ENCODE peak calls at places on chromosomes 3 and 15, in four cellular contexts. G is stomach, H is right lobe of liver, Y is body of pancreas. J is an unnamed sample. For H3K4me1, the result is how much of the 10 kb centered on the place peaks cover.

GRCh38 chr3:113617726-113618125 is 78.7 kb downstream of the USF3 start:
- DNase-seq in G (no peak), H (no peak), Y (no peak), J (no peak)

GRCh38 chr3:123138819-123139517 is 62.8 kb upstream of the SEC22A start:
- DNase-seq in G (no peak), H (no peak), Y (no peak), J (no peak)

GRCh38 chr3:126439346-126439967 is 36.2 kb downstream of the ZXDC start:
- DNase-seq in Y (peak), H (no peak), G (peak), J (no peak)

GRCh38 chr15:67253517-67254237 is 784 bp downstream of the AAGAB start:
- DNase-seq in H (no peak), Y (no peak), G (no peak), J (no peak)

GRCh38 chr3:10783360-10784346 is 32.4 kb upstream of the SLC6A11 start:
- DNase-seq in Y (no peak), G (no peak), H (no peak), J (no peak)

GRCh38 chr3:32175607-32176197 is 62.8 kb upstream of the CMTM8 start:
- DNase-seq in G (peak), Y (peak), H (no peak), J (peak)

GRCh38 chr3:20039765-20040475 is at the start of gene KAT2B:
- DNase-seq in G (peak), H (peak), Y (peak), J (peak)

GRCh38 chr3:13414040-13414729 is 5.9 kb downstream of the NUP210 start:
- DNase-seq in G (peak), H (peak), Y (no peak), J (peak)

GRCh38 chr3:156811092-156811862 is 14.9 kb upstream of the LEKR1 start:
- DNase-seq in G (no peak), H (no peak), Y (no peak), J (no peak)

GRCh38 chr15:90557651-90558084 is 27.9 kb downstream of the CRTC3 start:
- DNase-seq in G (peak), Y (peak), H (peak), J (peak)

GRCh38 chr15:35107122-35107521 is 22.0 kb upstream of the NANOGP8 start:
- DNase-seq in H (no peak), G (no peak), Y (no peak), J (no peak)

GRCh38 chr15:71431345-71432336 is 316.4 kb downstream of the THSD4 start:
- DNase-seq in H (no peak), G (no peak), Y (no peak), J (no peak)

GRCh38 chr15:49383266-49383665 is 39.8 kb upstream of the FGF7 start:
- DNase-seq in G (no peak), H (no peak), Y (no peak), J (no peak)

GRCh38 chr15:77030042-77030927 is 35.4 kb downstream of the PSTPIP1 start:
- DNase-seq in H (peak), Y (peak), G (peak), J (no peak)

GRCh38 chr3:15974647-15975046 is 176.9 kb upstream of the ANKRD28 start:
- DNase-seq in G (no peak), Y (no peak), H (no peak), J (no peak)

GRCh38 chr3:152359385-152360248 is 90.9 kb downstream of the MBNL1 start:
- DNase-seq in Y (no peak), H (no peak), G (no peak), J (no peak)

GRCh38 chr3:14523792-14524191 is 16.4 kb downstream of the GRIP2 start:
- DNase-seq in H (no peak), G (no peak), Y (no peak), J (no peak)

GRCh38 chr3:77618686-77619085 is 578.8 kb downstream of the ROBO2 start:
- DNase-seq in Y (no peak), H (no peak), G (no peak), J (no peak)

GRCh38 chr3:36597422-36597821 is 166.9 kb downstream of the DCLK3 start:
- DNase-seq in H (no peak), G (no peak), Y (no peak), J (no peak)

GRCh38 chr3:158159714-158160113 is 49.8 kb downstream of the RSRC1 start:
- DNase-seq in G (no peak), H (no peak), Y (no peak), J (no peak)

GRCh38 chr3:73727117-73727802 is 102.5 kb upstream of the PDZRN3 start:
- DNase-seq in G (no peak), Y (peak), H (no peak), J (peak)

GRCh38 chr15:39948817-39949216 is 14.9 kb downstream of the EIF2AK4 start:
- DNase-seq in G (no peak), H (no peak), Y (no peak), J (no peak)

GRCh38 chr3:66662894-66663293 is 162.1 kb upstream of the LRIG1 start:
- DNase-seq in H (no peak), G (no peak), Y (no peak), J (no peak)

GRCh38 chr15:39784638-39785037 is 2.0 kb upstream of the FSIP1 start:
- DNase-seq in H (no peak), G (no peak), Y (no peak), J (no peak)

GRCh38 chr3:45026957-45027356 is 854 bp downstream of the CLEC3B start:
- DNase-seq in Y (peak), G (no peak), H (no peak), J (peak)
- TF ChIP-seq POLR2A in Y (no peak), G (no peak), H (no peak), J (no peak)

DNA sequence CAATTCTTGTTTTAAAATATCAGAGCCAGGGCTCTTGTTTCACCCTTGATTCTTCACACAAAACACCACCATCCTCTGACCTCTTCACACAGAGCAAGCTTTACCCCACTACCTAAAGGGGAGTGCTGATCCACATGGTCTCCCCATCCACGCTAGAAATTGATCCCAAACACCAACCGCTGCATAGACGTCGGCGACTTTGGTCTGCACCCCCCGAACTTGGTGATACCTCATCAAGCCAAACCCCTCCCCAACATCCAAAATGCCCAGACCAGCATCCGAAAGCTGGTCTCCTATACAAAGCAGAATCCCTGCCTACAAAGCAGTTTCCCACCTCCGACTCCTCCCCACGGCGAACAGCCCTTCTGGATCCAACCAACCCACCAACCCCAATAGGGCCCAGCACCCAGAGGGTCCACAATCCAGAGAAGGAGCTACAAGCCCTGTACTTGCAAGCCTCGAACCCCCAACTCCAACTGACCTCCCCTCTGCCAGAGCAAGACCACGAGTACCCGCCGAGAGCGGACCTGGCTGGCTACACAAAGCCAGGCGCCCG is 25.8 kb upstream of the MTHFS start:
- DNase-seq in Y (no peak), G (no peak), H (no peak), J (no peak)
- H3K27ac ChIP-seq in Y (peak), G (peak), H (peak), J (peak)

DNA sequence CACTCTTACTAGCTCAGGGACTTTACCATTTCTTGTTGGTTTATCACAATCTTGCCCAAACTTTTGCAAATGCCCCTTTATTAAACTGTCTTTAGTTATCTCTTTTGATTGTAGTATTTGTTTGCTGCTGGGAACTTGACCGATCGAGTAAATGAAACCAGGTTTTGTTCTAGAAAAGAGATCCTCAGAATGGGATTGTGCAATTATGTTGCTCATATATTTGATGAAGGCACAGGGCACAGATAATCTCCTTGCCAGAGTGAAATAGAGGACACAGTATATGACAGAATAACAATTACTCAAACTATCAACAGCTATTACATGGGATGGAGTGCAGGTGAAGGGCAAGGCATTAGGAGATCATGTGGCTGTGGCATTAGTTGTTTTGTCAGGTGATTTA is 216.6 kb upstream of the RASGRP1 start:
- DNase-seq in Y (no peak), H (no peak), G (no peak), J (no peak)
- H3K4me1 ChIP-seq in Y (under half), H (under half), G (under half), J (under half)

DNA sequence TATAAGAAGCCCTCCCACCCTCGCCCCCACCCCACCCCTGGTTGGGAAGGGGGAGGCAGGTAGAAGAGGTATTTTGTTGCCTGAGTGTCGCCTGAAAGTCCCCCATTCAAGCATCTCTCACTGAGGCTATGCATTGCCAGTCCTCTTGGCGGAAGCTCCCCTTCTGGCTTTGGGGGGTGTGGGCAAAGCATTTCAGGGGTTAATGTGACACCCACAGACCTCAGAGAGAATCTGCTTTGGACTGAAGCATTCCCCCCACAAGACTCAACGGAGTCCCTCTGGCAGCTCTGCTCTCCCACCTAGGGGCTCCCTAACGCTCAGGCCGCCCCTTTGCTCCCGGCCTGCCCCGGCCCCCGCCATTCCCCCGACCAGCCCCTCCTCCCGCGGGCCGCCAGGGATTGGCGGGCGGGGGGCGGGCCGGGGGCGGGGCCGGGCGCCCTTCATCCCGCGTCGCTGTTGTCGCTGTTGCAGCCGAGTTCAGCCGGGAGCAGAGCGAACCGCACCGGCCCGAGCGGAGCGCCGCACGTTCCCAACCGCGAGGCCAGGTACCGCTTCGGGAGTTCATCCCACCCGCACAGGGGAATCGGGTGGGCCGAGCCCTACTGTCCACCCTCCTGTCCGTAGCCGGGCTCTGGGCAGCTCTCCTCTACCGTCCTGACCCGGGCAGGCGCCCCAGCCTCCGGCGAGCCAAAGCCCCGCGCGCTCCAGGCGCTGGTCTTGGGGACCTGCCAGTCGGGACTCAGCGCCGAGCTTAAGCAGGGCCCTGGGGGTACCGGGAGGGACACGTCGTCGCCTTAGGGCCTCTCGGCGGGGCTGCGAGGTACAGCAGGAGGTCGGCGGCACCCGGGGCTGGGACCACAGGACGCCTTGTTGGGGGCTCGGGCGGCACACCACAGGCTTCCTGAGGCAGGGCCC is at the start of gene SLC38A3:
- DNase-seq in G (peak), H (peak), Y (peak), J (peak)
- TF ChIP-seq POLR2A in G (no peak), H (peak), Y (peak), J (no peak)

GRCh38 chr3:47162695-47163022 is 1.3 kb downstream of the SETD2 start:
- DNase-seq in G (no peak), Y (no peak), H (no peak), J (no peak)
- H3K27ac ChIP-seq in G (peak), Y (peak), H (peak), J (peak)

GRCh38 chr15:44096596-44096995 is 98.5 kb downstream of the FRMD5 start:
- DNase-seq in H (no peak), Y (no peak), G (no peak), J (no peak)
- H3K4me1 ChIP-seq in H (under half), Y (under half), G (under half), J (under half)

GRCh38 chr15:84722628-84723027 is 6.7 kb upstream of the SEC11A start:
- DNase-seq in Y (no peak), H (no peak), G (no peak), J (no peak)
- TF ChIP-seq POLR2A in Y (no peak), H (no peak), G (no peak), J (no peak)

GRCh38 chr3:195397524-195397923 is 45.3 kb downstream of the ACAP2 start:
- DNase-seq in G (no peak), H (no peak), Y (no peak), J (no peak)
- H3K27ac ChIP-seq in G (no peak), H (no peak), Y (no peak), J (no peak)

GRCh38 chr15:98651581-98652220 is 3.4 kb downstream of the IGF1R start:
- DNase-seq in G (no peak), Y (no peak), H (no peak), J (no peak)

GRCh38 chr15:98649621-98649995 is 1.3 kb downstream of the IGF1R start:
- DNase-seq in G (peak), H (peak), Y (peak), J (peak)

GRCh38 chr15:98648654-98649537 is 557 bp downstream of the IGF1R start:
- DNase-seq in G (peak), Y (peak), H (peak), J (peak)

GRCh38 chr15:98649996-98650870 is 1.9 kb downstream of the IGF1R start:
- DNase-seq in G (peak), H (peak), Y (peak), J (peak)

GRCh38 chr15:98650871-98651481 is 2.6 kb downstream of the IGF1R start:
- DNase-seq in G (peak), H (no peak), Y (peak), J (peak)
- H3K4me1 ChIP-seq in G (under half), H (under half), Y (under half), J (under half)

J was measured in adrenal gland.